ENCODE peak calls at places on chromosomes 5 and 9, in six cellular contexts. O is stomach; Z is CD4-positive, CD25-positive, alpha-beta regulatory T cell; J is A549; I is small intestine; B is heart left ventricle. U is an unnamed sample. For H3K9me3, the result is how much of the 10 kb centered on the place peaks cover.

GRCh38 chr9:95383198-95383673 is 65.7 kb upstream of the FANCC start:
- DNase-seq in J (peak), B (no peak), Z (no peak), I (no peak), O (no peak), U (no peak)

GRCh38 chr9:78314953-78315870 is 18.3 kb downstream of the PSAT1 start:
- DNase-seq in J (no peak), I (peak), Z (no peak), O (no peak), B (no peak), U (no peak)

GRCh38 chr5:127416896-127417295 is 100.5 kb upstream of the PRRC1 start:
- DNase-seq in I (no peak), J (no peak), B (no peak), Z (no peak), O (no peak), U (no peak)

GRCh38 chr5:179306191-179307005 is 38.9 kb downstream of the ADAMTS2 start:
- DNase-seq in O (no peak), I (no peak), Z (no peak), J (no peak), B (no peak), U (no peak)

GRCh38 chr9:19479874-19480273 is 71.1 kb downstream of the ACER2 start:
- DNase-seq in O (no peak), I (no peak), J (no peak), B (no peak), Z (no peak), U (no peak)

GRCh38 chr5:107478068-107478641 is 192.6 kb downstream of the EFNA5 start:
- DNase-seq in O (no peak), J (no peak), B (no peak), Z (no peak), I (peak), U (no peak)

GRCh38 chr5:128669803-128670202 is 131.8 kb upstream of the FBN2 start:
- DNase-seq in J (no peak), B (no peak), I (no peak), O (no peak), Z (no peak), U (no peak)

GRCh38 chr5:168766038-168766700 is 187.0 kb upstream of the PANK3 start:
- DNase-seq in J (no peak), Z (no peak), O (no peak), I (no peak), B (no peak), U (no peak)

GRCh38 chr5:143495823-143496275 is 92.4 kb upstream of the NR3C1 start:
- DNase-seq in J (peak), O (no peak), Z (no peak), I (no peak), B (peak), U (no peak)

DNA sequence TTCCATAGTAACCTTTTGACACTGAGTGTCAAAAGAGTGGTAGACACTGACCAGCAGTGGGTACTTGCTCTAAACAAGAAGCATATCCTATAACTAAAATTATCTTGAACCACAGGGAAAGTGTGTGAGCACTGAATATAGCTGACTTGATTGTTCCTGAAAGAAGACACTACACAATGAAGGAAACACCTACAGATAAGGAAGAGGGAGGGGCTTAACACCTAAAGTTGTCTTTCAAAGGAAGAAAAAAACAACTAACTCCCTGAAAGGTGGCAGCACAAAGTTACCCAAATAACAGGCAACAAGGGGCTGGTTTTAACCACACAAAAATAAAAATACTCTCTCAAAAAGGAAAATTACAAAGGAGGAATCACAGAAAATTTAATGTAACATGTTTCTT is 6.6 kb downstream of the ELAVL2 start:
- DNase-seq in J (no peak), B (no peak), I (no peak), O (no peak), Z (no peak), U (no peak)
- H3K4me3 ChIP-seq in J (no peak), B (no peak), I (no peak), O (no peak), Z (no peak), U (no peak)

GRCh38 chr5:2519153-2519552 is 232.3 kb downstream of the IRX2 start:
- DNase-seq in Z (no peak), I (no peak), J (no peak), B (no peak), O (no peak), U (no peak)

GRCh38 chr5:2511131-2511530 is 240.3 kb downstream of the IRX2 start:
- DNase-seq in B (no peak), O (no peak), I (no peak), Z (no peak), J (no peak), U (no peak)

GRCh38 chr5:2509527-2509926 is 241.9 kb downstream of the IRX2 start:
- DNase-seq in J (no peak), O (no peak), Z (no peak), I (no peak), B (no peak), U (no peak)

GRCh38 chr5:2517451-2517850 is 234.0 kb downstream of the IRX2 start:
- DNase-seq in Z (no peak), O (no peak), J (no peak), B (no peak), I (no peak), U (no peak)

GRCh38 chr5:2515180-2515809 is 236.2 kb downstream of the IRX2 start:
- DNase-seq in I (no peak), Z (no peak), J (no peak), O (no peak), B (no peak), U (no peak)
- H3K9me3 ChIP-seq in I (under half), Z (under half), J (under half), O (under half), B (under half), U (under half)

GRCh38 chr5:151213803-151214613 is 9.9 kb downstream of the CCDC69 start:
- DNase-seq in Z (peak), I (peak), J (no peak), O (peak), B (peak), U (peak)

GRCh38 chr5:151212361-151212899 is 11.5 kb downstream of the CCDC69 start:
- DNase-seq in J (no peak), B (no peak), Z (no peak), I (no peak), O (no peak), U (no peak)

GRCh38 chr5:151205411-151205810 is 18.5 kb downstream of the CCDC69 start:
- DNase-seq in B (no peak), J (no peak), O (no peak), Z (no peak), I (no peak), U (no peak)

GRCh38 chr5:151204051-151204450 is 19.8 kb downstream of the CCDC69 start:
- DNase-seq in I (no peak), O (no peak), J (no peak), B (no peak), Z (no peak), U (no peak)

GRCh38 chr5:151208481-151208914 is 15.4 kb downstream of the CCDC69 start:
- DNase-seq in Z (no peak), J (no peak), O (no peak), I (no peak), B (no peak), U (no peak)
- H3K4me3 ChIP-seq in Z (peak), J (no peak), O (no peak), I (no peak), B (no peak), U (no peak)

GRCh38 chr5:3654515-3654914 is 58.9 kb downstream of the IRX1 start:
- DNase-seq in J (no peak), I (no peak), O (no peak), B (no peak), Z (no peak), U (no peak)
- H3K9me3 ChIP-seq in J (under half), I (under half), O (under half), B (under half), Z (under half), U (under half)

GRCh38 chr9:130479587-130479986 is 34.8 kb downstream of the ASS1 start:
- DNase-seq in I (no peak), J (no peak), B (no peak), O (no peak), Z (no peak), U (no peak)
- H3K4me3 ChIP-seq in I (no peak), J (no peak), B (no peak), O (no peak), Z (no peak), U (no peak)

GRCh38 chr9:2407450-2407849 is 214.1 kb upstream of the VLDLR start:
- DNase-seq in O (no peak), I (no peak), Z (no peak), J (no peak), B (no peak), U (no peak)

GRCh38 chr9:2403701-2404100 is 217.9 kb upstream of the VLDLR start:
- DNase-seq in J (no peak), I (no peak), B (no peak), Z (no peak), O (no peak), U (no peak)

GRCh38 chr9:2411459-2412215 is 209.9 kb upstream of the VLDLR start:
- DNase-seq in J (no peak), Z (no peak), B (no peak), O (no peak), I (no peak), U (no peak)

GRCh38 chr9:2406252-2406651 is 215.3 kb upstream of the VLDLR start:
- DNase-seq in Z (no peak), B (no peak), J (no peak), I (no peak), O (no peak), U (no peak)
- H3K9me3 ChIP-seq in Z (under half), B (under half), J (under half), I (under half), O (under half), U (under half)

DNA sequence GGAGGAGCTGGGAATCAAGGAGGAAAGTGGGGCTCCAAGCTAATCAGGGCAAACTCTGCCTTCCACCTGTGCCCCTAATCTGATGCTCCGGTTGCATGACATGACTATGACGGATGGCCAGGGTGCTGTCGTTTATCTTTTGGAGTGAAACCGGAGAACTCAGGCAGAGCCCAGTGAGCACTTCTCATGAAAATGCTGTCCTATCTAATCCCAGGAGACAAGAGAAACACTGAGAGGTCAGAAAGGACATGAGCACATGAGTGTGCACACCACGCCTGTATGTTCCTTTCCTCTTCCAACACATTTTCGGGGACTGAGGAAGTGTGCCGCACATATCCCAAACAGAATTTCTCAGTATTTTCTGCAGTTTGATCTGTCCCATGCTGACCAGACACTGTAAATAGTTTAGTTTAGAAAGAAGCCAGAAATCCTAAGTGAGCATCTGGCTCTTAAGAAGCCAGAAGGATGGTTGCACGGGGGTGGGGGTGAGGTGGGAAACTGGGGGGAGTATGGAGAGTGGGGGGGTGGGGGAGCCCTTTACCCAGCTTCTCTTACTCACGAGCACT is 217.1 kb downstream of the TSSK1B start:
- DNase-seq in J (no peak), I (no peak), B (no peak), O (no peak), Z (no peak), U (no peak)
- H3K4me3 ChIP-seq in J (no peak), I (no peak), B (peak), O (no peak), Z (no peak), U (no peak)

U was measured in colonic mucosa.